ENCODE peak calls at places on chromosome 15, in four cellular contexts. H, Q, V and E are unnamed samples.

GRCh38 chr15:57334257-57334656 is 42.0 kb upstream of the CGNL1 start:
- DNase-seq in Q (no peak), V (peak), H (peak), E (peak)

GRCh38 chr15:74235962-74236361 is at the start of gene CCDC33:
- DNase-seq in H (no peak), V (no peak), Q (no peak), E (no peak)

GRCh38 chr15:52795464-52796227 is 5.5 kb upstream of the ONECUT1 start:
- DNase-seq in V (no peak), Q (no peak), H (no peak), E (no peak)

GRCh38 chr15:32718822-32719716 is 1.3 kb downstream of the GREM1 start:
- DNase-seq in Q (no peak), H (no peak), V (peak), E (peak)

GRCh38 chr15:56837281-56837680 is 81.2 kb upstream of the TCF12 start:
- DNase-seq in H (peak), Q (no peak), V (no peak), E (no peak)

GRCh38 chr15:63473999-63474809 is 30.2 kb upstream of the USP3 start:
- DNase-seq in Q (peak), H (peak), V (no peak), E (peak)

GRCh38 chr15:49323207-49323606 is 99.8 kb upstream of the FGF7 start:
- DNase-seq in H (no peak), V (no peak), Q (no peak), E (no peak)

GRCh38 chr15:90560229-90560771 is 30.6 kb downstream of the CRTC3 start:
- DNase-seq in Q (no peak), H (no peak), V (no peak), E (no peak)

GRCh38 chr15:65533057-65533752 is 2.9 kb downstream of the HACD3 start:
- DNase-seq in H (peak), Q (no peak), V (no peak), E (no peak)

GRCh38 chr15:99447497-99448371 is 118.0 kb upstream of the MEF2A start:
- DNase-seq in V (peak), H (no peak), Q (no peak), E (no peak)

GRCh38 chr15:98425173-98425572 is 223.2 kb upstream of the IGF1R start:
- DNase-seq in H (no peak), Q (no peak), V (no peak), E (no peak)

GRCh38 chr15:52132066-52132465 is 19.5 kb upstream of the BCL2L10 start:
- DNase-seq in H (no peak), V (no peak), Q (no peak), E (no peak)

GRCh38 chr15:48680841-48681240 is 35.3 kb upstream of the FBN1 start:
- DNase-seq in V (no peak), H (peak), Q (no peak), E (peak)

GRCh38 chr15:48823706-48824105 is 12.8 kb upstream of the CEP152 start:
- DNase-seq in V (no peak), Q (no peak), H (no peak), E (no peak)

GRCh38 chr15:75673426-75674247 is 25.9 kb downstream of the SNX33 start:
- DNase-seq in Q (no peak), H (peak), V (peak), E (no peak)

GRCh38 chr15:44550256-44550655 is 13.3 kb downstream of the EIF3J start:
- DNase-seq in Q (no peak), V (no peak), H (peak), E (peak)

GRCh38 chr15:92880796-92881569 is 19.1 kb upstream of the CHD2 start:
- DNase-seq in H (peak), Q (no peak), V (no peak), E (no peak)
- H3K4me3 ChIP-seq in H (no peak), Q (peak), V (peak), E (no peak)

DNA sequence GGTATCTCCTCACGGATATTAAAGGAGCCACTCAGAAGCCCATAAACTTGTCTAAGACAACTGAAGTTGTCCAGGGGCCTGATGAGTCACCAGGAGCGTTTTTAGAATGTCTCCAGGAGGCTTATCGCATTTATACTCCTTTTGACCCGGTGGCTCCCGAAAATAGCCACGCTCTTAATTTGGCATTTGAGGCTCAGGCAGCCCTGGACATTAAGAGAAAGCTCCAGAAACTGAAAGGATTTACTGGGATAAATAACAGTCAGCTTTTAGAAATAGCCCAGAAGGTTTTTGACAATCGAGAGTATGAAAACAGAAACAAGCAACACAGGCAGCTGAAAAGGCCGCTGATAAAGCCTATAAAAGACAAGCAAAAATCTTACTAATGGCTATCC is 4.1 kb downstream of the DET1 start:
- DNase-seq in Q (no peak), H (no peak), V (no peak), E (no peak)
- H3K4me3 ChIP-seq in Q (no peak), H (no peak), V (no peak), E (no peak)

GRCh38 chr15:70200511-70200991 is 102.8 kb upstream of the TLE3 start:
- DNase-seq in Q (no peak), V (peak), H (peak), E (no peak)
- H3K4me3 ChIP-seq in Q (no peak), V (no peak), H (no peak), E (no peak)

GRCh38 chr15:91664224-91664836 is 189.2 kb upstream of the SLCO3A1 start:
- DNase-seq in Q (no peak), H (no peak), V (no peak), E (no peak)

GRCh38 chr15:91668370-91668769 is 185.1 kb upstream of the SLCO3A1 start:
- DNase-seq in V (no peak), H (no peak), Q (no peak), E (no peak)

GRCh38 chr15:91670108-91670507 is 183.4 kb upstream of the SLCO3A1 start:
- DNase-seq in H (no peak), V (no peak), Q (no peak), E (no peak)
- H3K4me3 ChIP-seq in H (no peak), V (no peak), Q (no peak), E (no peak)

DNA sequence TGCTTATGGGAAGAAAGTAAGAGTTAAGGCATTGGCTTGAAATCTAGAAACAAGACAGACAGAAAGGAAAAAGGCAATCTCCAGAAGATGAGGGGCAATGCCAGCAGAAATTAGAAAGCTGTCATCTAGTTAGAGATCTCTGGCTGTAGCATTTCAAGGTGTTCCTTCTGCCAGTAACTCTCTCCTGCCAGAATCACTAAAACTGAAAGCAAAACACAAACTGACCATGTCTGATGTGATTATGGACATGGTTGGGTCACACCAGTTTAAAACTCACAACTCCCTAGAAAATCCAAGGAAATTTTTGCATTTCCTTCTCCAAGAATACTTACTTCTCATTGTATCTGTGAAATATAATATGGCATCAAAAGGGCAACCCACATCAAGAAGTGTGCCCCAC is 82.9 kb downstream of the LDHAL6B start:
- DNase-seq in Q (no peak), H (no peak), V (no peak), E (no peak)
- H3K4me3 ChIP-seq in Q (no peak), H (no peak), V (no peak), E (no peak)